ENCODE peak calls at places on chromosomes 1 and 21, in five cellular contexts. N is PC-9, A is heart left ventricle, M is endothelial cell of umbilical vein, E is endodermal cell. F is an unnamed sample.
A peak's percentile ranks its signal among the peaks of the same experiment; 100 is the strongest.

GRCh38 chr1:203342192-203342940 is 8.6 kb downstream of the FMOD start:
- DNase-seq in N (no peak), A (peak; percentile 51), M (peak; percentile 44), E (peak; percentile 94), F (no peak)

GRCh38 chr1:11384170-11384554 is 94.8 kb upstream of the DISP3 start:
- DNase-seq in N (peak; percentile 35), A (no peak), M (peak; percentile 18), E (no peak), F (no peak)

GRCh38 chr1:244869950-244870349 is 5.6 kb upstream of the HNRNPU start:
- DNase-seq in N (no peak), A (no peak), M (no peak), E (no peak), F (no peak)

GRCh38 chr1:167322483-167322882 is 101.8 kb downstream of the POU2F1 start:
- DNase-seq in N (no peak), A (no peak), M (no peak), E (no peak), F (no peak)

GRCh38 chr1:63112155-63112914 is 210.0 kb upstream of the FOXD3 start:
- DNase-seq in N (no peak), A (no peak), M (no peak), E (no peak), F (no peak)

GRCh38 chr21:26846036-26846931 is 1.1 kb upstream of the ADAMTS1 start:
- DNase-seq in N (no peak), A (peak; percentile 94), M (peak; percentile 59), E (peak; percentile 90), F (peak; percentile 77)

GRCh38 chr1:221887091-221887746 is 145.3 kb upstream of the DUSP10 start:
- DNase-seq in N (peak; percentile 99), A (peak; percentile 82), M (no peak), E (peak; percentile 87), F (peak; percentile 68)

GRCh38 chr1:43548285-43549271 is 17.9 kb downstream of the PTPRF start:
- DNase-seq in N (no peak), A (no peak), M (no peak), E (no peak), F (no peak)

GRCh38 chr1:118783095-118783758 is 204.9 kb downstream of the TBX15 start:
- DNase-seq in N (no peak), A (no peak), M (no peak), E (no peak), F (no peak)

GRCh38 chr1:12615916-12616708 is 1.9 kb downstream of the DHRS3 start:
- DNase-seq in N (peak; percentile 59), A (peak; percentile 85), M (peak; percentile 65), E (peak; percentile 92), F (peak; percentile 80)

GRCh38 chr1:160781914-160782689 is 13.9 kb upstream of the LY9 start:
- DNase-seq in N (no peak), A (no peak), M (no peak), E (no peak), F (no peak)

GRCh38 chr1:115453666-115454065 is 115.6 kb upstream of the NGF start:
- DNase-seq in N (no peak), A (no peak), M (no peak), E (no peak), F (no peak)

GRCh38 chr21:36155603-36156338 is 853 bp upstream of the DOP1B start:
- DNase-seq in N (peak; percentile 82), A (no peak), M (no peak), E (peak; percentile 68), F (no peak)

GRCh38 chr1:65527211-65527610 is 106.7 kb downstream of the LEPR start:
- DNase-seq in N (no peak), A (no peak), M (peak; percentile 90), E (no peak), F (no peak)

GRCh38 chr1:65527672-65528071 is 107.2 kb downstream of the LEPR start:
- DNase-seq in N (no peak), A (no peak), M (no peak), E (no peak), F (no peak)

GRCh38 chr1:65525297-65526048 is 105.0 kb downstream of the LEPR start:
- DNase-seq in N (no peak), A (no peak), M (no peak), E (peak; percentile 64), F (no peak)

GRCh38 chr1:65526049-65526556 is 105.6 kb downstream of the LEPR start:
- DNase-seq in N (no peak), A (no peak), M (peak; percentile 34), E (no peak), F (no peak)

GRCh38 chr1:65528104-65528503 is 107.6 kb downstream of the LEPR start:
- DNase-seq in N (no peak), A (no peak), M (peak; percentile 51), E (no peak), F (no peak)
- H3K27me3 ChIP-seq in N (no peaks in the 10 kb centered on the region), A (peaks cover 7% of the 10 kb centered on the region), M (no peaks in the 10 kb centered on the region), E (peaks cover 49% of the 10 kb centered on the region), F (peaks cover 23% of the 10 kb centered on the region)

GRCh38 chr1:31627930-31628421 is 10.5 kb downstream of the HCRTR1 start:
- DNase-seq in N (no peak), A (peak; percentile 90), M (no peak), E (no peak), F (peak; percentile 86)
- H3K36me3 ChIP-seq in N (peaks cover 41% of the 10 kb centered on the region), A (peaks cover 51% of the 10 kb centered on the region), M (peaks cover 13% of the 10 kb centered on the region), E (peaks cover 56% of the 10 kb centered on the region), F (no peaks in the 10 kb centered on the region)

GRCh38 chr1:38403667-38404066 is 357.1 kb upstream of the POU3F1 start:
- DNase-seq in N (no peak), A (no peak), M (no peak), E (peak; percentile 56), F (no peak)
- TF ChIP-seq CTCF in N (no peak), A (no peak), M (no peak), E (peak; percentile 35), F (no peak)

GRCh38 chr1:37629726-37630425 is 4.8 kb downstream of the RSPO1 start:
- DNase-seq in N (no peak), A (no peak), M (no peak), E (no peak), F (no peak)

GRCh38 chr1:37631039-37631428 is 3.7 kb downstream of the RSPO1 start:
- DNase-seq in N (no peak), A (no peak), M (no peak), E (no peak), F (no peak)

GRCh38 chr1:37628026-37628556 is 6.6 kb downstream of the RSPO1 start:
- DNase-seq in N (no peak), A (no peak), M (no peak), E (no peak), F (no peak)

GRCh38 chr1:37630426-37631038 is 4.2 kb downstream of the RSPO1 start:
- DNase-seq in N (no peak), A (no peak), M (no peak), E (no peak), F (no peak)

DNA sequence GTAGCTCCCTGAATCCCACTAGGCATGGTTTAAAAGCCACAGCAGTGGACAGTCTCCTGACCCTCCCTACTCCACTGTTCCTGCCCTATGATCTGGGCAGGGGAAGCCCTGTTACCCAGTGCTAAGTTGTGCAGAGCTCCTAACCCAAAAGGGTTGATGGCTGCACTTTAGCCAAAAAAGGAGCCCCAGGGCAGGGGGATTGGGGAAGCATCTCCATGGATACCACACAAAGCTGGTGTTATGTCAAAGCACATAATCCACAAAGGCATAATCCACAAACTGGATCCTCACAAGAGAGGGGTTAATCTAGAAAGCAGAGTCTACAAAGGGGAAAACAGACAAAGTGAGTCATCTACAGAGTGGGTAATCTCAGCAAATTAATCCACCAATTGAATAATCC is 5.7 kb downstream of the RSPO1 start:
- DNase-seq in N (no peak), A (no peak), M (no peak), E (no peak), F (no peak)
- H3K27me3 ChIP-seq in N (peaks cover 96% of the 10 kb centered on the region), A (peaks cover 88% of the 10 kb centered on the region), M (peaks cover 44% of the 10 kb centered on the region), E (peaks cover 100% of the 10 kb centered on the region), F (peaks cover 62% of the 10 kb centered on the region)

DNA sequence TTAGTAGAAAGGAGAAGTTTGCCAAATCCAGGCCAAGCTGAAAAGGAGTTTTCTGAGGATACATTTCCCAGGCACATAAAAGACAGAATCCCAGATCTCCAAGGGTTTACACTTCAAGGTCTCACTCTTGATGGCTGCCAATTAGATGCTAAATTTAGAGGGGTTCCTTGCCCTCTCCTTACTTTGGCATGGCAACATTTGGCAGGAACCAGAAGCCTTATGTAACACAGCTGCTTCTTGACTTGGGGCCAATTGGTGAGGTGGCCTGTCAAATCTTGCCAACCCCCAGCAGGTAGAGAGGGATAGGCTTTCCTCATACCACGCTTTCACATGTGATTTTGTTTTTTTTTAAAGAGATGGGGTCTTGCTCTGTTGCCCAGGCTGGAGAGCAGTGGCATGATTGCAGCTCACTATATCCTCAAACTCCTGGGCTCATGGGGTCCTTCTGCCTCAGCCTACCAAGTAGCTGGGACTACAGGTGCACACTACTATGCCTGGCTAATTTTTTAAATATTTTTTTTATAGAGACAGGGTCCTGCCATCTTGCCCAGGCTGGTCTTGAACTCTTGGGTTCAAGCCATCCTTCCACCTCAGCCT is 25.2 kb upstream of the NKAIN1 start:
- DNase-seq in N (no peak), A (peak; percentile 32), M (no peak), E (no peak), F (peak; percentile 60)
- H3K36me3 ChIP-seq in N (peaks cover 3% of the 10 kb centered on the region), A (peaks cover 100% of the 10 kb centered on the region), M (peaks cover 21% of the 10 kb centered on the region), E (peaks cover 89% of the 10 kb centered on the region), F (peaks cover 53% of the 10 kb centered on the region)

GRCh38 chr1:192485692-192486436 is 89.7 kb upstream of the RGS1 start:
- DNase-seq in N (peak; percentile 62), A (peak; percentile 66), M (peak; percentile 98), E (no peak), F (peak; percentile 53)

GRCh38 chr1:192491804-192492554 is 83.6 kb upstream of the RGS1 start:
- DNase-seq in N (no peak), A (no peak), M (peak; percentile 37), E (no peak), F (no peak)

GRCh38 chr1:192489046-192489445 is 86.5 kb upstream of the RGS1 start:
- DNase-seq in N (no peak), A (no peak), M (peak; percentile 16), E (no peak), F (no peak)

GRCh38 chr1:192489748-192490147 is 85.8 kb upstream of the RGS1 start:
- DNase-seq in N (peak; percentile 81), A (peak; percentile 68), M (peak; percentile 95), E (no peak), F (peak; percentile 5)

GRCh38 chr1:192488058-192488457 is 87.5 kb upstream of the RGS1 start:
- DNase-seq in N (no peak), A (no peak), M (no peak), E (no peak), F (no peak)
- TF ChIP-seq CTCF in N (peak; percentile 18), A (no peak), M (no peak), E (peak; percentile 79), F (no peak)

F was measured in gastrocnemius medialis.